ENCODE peak calls at places on chromosome 9, in four cellular contexts. G is K562, D is H1, E is GM12878. I is an unnamed sample.

GRCh38 chr9:128733256-128733655 is 9.3 kb upstream of the ZDHHC12 start:
- DNase-seq in G (peak; percentile 82), D (peak; percentile 94), E (no peak), I (peak; percentile 91)

GRCh38 chr9:74804018-74804385 is 83.7 kb downstream of the TRPM6 start:
- DNase-seq in G (no peak), D (no peak), E (no peak), I (no peak)

GRCh38 chr9:21580636-21581353 is 98.7 kb upstream of the IFNE start:
- DNase-seq in G (no peak), D (no peak), E (no peak), I (no peak)

GRCh38 chr9:20408513-20408912 is 213.8 kb downstream of the MLLT3 start:
- DNase-seq in G (no peak), D (no peak), E (no peak), I (no peak)

GRCh38 chr9:109934499-109935214 is 154.7 kb downstream of the PALM2AKAP2 start:
- DNase-seq in G (no peak), D (no peak), E (no peak), I (no peak)

GRCh38 chr9:38154501-38155421 is 85.7 kb upstream of the SHB start:
- DNase-seq in G (no peak), D (no peak), E (no peak), I (no peak)

GRCh38 chr9:16708638-16709435 is 161.6 kb downstream of the BNC2 start:
- DNase-seq in G (no peak), D (no peak), E (no peak), I (no peak)

GRCh38 chr9:84839538-84839937 is 170.0 kb downstream of the NTRK2 start:
- DNase-seq in G (no peak), D (no peak), E (no peak), I (no peak)

GRCh38 chr9:755454-756381 is 85.8 kb upstream of the DMRT1 start:
- DNase-seq in G (no peak), D (no peak), E (no peak), I (peak; percentile 93)

GRCh38 chr9:96048954-96049831 is 173.7 kb downstream of the ERCC6L2 start:
- DNase-seq in G (no peak), D (no peak), E (no peak), I (no peak)

GRCh38 chr9:35756743-35757526 is 2.9 kb upstream of the MSMP start:
- DNase-seq in G (peak; percentile 61), D (peak; percentile 33), E (no peak), I (peak; percentile 62)

GRCh38 chr9:89226076-89226475 is 47.5 kb upstream of the SHC3 start:
- DNase-seq in G (no peak), D (peak; percentile 17), E (no peak), I (no peak)

GRCh38 chr9:123318192-123318591 is 37.8 kb upstream of the CRB2 start:
- DNase-seq in G (no peak), D (no peak), E (peak; percentile 79), I (no peak)

GRCh38 chr9:97811534-97812246 is 41.3 kb upstream of the FOXE1 start:
- DNase-seq in G (no peak), D (no peak), E (no peak), I (no peak)

GRCh38 chr9:101707708-101708107 is 30.7 kb downstream of the GRIN3A start:
- DNase-seq in G (no peak), D (no peak), E (no peak), I (no peak)

GRCh38 chr9:16828335-16829281 is 41.9 kb downstream of the BNC2 start:
- DNase-seq in G (no peak), D (no peak), E (no peak), I (no peak)

GRCh38 chr9:121736964-121737462 is 85.6 kb downstream of the DAB2IP start:
- DNase-seq in G (peak; percentile 86), D (no peak), E (no peak), I (peak; percentile 78)

GRCh38 chr9:94874316-94874715 is 147.8 kb downstream of the AOPEP start:
- DNase-seq in G (no peak), D (no peak), E (no peak), I (no peak)

GRCh38 chr9:93826905-93827544 is 128.1 kb downstream of the BARX1 start:
- DNase-seq in G (peak; percentile 3), D (no peak), E (no peak), I (no peak)

GRCh38 chr9:119829748-119830147 is 460.5 kb upstream of the BRINP1 start:
- DNase-seq in G (no peak), D (no peak), E (no peak), I (no peak)

GRCh38 chr9:71814805-71815204 is 46.5 kb upstream of the CEMIP2 start:
- DNase-seq in G (no peak), D (no peak), E (no peak), I (no peak)

GRCh38 chr9:114507726-114508125 is 2.5 kb upstream of the WHRN start:
- DNase-seq in G (no peak), D (no peak), E (no peak), I (peak; percentile 24)

GRCh38 chr9:137723396-137724113 is 104.8 kb downstream of the EHMT1 start:
- DNase-seq in G (no peak), D (no peak), E (no peak), I (no peak)

GRCh38 chr9:15349892-15350761 is 43.1 kb upstream of the TTC39B start:
- DNase-seq in G (no peak), D (no peak), E (no peak), I (peak; percentile 88)

GRCh38 chr9:94821098-94821930 is 94.8 kb downstream of the AOPEP start:
- DNase-seq in G (no peak), D (no peak), E (peak; percentile 59), I (no peak)

GRCh38 chr9:75803130-75803529 is 87.3 kb upstream of the PCSK5 start:
- DNase-seq in G (no peak), D (no peak), E (no peak), I (no peak)

GRCh38 chr9:109922617-109923260 is 142.7 kb downstream of the PALM2AKAP2 start:
- DNase-seq in G (no peak), D (no peak), E (no peak), I (no peak)

GRCh38 chr9:19876569-19877316 is 87.9 kb upstream of the SLC24A2 start:
- DNase-seq in G (no peak), D (no peak), E (no peak), I (no peak)

GRCh38 chr9:16147726-16148125 is 594.9 kb downstream of the CCDC171 start:
- DNase-seq in G (no peak), D (no peak), E (no peak), I (no peak)

GRCh38 chr9:79694676-79695400 is 123.1 kb downstream of the TLE4 start:
- DNase-seq in G (no peak), D (peak; percentile 39), E (no peak), I (no peak)

GRCh38 chr9:127122176-127123151 is at the start of gene ANGPTL2:
- DNase-seq in G (peak; percentile 25), D (peak; percentile 73), E (no peak), I (peak; percentile 43)
- TF ChIP-seq CREB1 in G (no peak), D (peak; percentile 70), E (no peak), I (no peak)

GRCh38 chr9:116048072-116048471 is 105.5 kb upstream of the PAPPA start:
- DNase-seq in G (no peak), D (no peak), E (no peak), I (no peak)

GRCh38 chr9:116045083-116045482 is 108.5 kb upstream of the PAPPA start:
- DNase-seq in G (no peak), D (no peak), E (no peak), I (no peak)

GRCh38 chr9:116051528-116051927 is 102.1 kb upstream of the PAPPA start:
- DNase-seq in G (no peak), D (no peak), E (no peak), I (no peak)

DNA sequence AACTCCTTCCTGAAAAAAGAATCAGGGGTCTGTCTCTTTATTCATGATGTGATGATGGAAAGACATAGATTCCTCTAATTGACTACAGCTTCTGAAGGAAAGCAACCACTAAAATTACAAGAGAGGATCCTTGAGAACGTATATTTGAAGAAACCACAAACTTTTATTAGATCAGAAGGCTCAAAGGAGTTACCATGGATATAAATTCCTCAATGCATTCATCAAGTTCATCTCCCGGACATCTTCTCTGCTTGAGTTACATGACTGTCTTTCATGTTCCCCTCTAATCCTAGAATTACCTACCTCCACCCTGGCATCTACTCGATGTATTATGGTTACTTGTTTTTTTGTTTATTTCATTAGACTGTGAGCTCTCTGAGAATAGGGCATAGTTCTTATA is 104.1 kb upstream of the PAPPA start:
- DNase-seq in G (no peak), D (no peak), E (no peak), I (no peak)
- TF ChIP-seq RAD21 in G (no peak), D (no peak), E (no peak), I (no peak)

GRCh38 chr9:126293522-126293889 is 33.1 kb upstream of the MVB12B start:
- DNase-seq in G (peak; percentile 36), D (no peak), E (no peak), I (no peak)

GRCh38 chr9:126295936-126296600 is 30.6 kb upstream of the MVB12B start:
- DNase-seq in G (no peak), D (no peak), E (no peak), I (no peak)

GRCh38 chr9:126294331-126295081 is 32.1 kb upstream of the MVB12B start:
- DNase-seq in G (no peak), D (no peak), E (no peak), I (no peak)

GRCh38 chr9:126295516-126295915 is 31.1 kb upstream of the MVB12B start:
- DNase-seq in G (no peak), D (no peak), E (no peak), I (no peak)

DNA sequence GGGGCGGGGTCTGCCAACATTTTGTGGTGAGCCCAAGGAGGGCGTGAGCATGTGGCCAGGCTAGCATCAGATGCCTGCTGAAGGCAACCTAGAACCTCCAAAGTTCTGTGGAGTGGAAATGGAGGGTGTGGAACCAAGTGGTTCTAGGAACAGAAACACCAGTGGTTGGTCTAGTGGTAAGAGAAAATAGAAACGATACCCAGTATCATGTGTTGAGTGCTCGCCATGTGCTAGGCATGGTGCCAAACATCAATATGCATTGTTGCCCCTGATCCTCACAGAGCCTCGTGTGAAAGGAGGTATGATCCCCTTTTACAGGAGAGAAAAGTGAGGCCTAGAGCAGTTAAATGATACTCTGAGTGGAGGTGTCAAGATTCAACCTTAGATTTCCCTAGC is 31.5 kb upstream of the MVB12B start:
- DNase-seq in G (no peak), D (no peak), E (no peak), I (no peak)
- H3K79me2 ChIP-seq in G (no peaks in the 10 kb centered on the region), D (no peaks in the 10 kb centered on the region), E (no peaks in the 10 kb centered on the region), I (no peaks in the 10 kb centered on the region)

GRCh38 chr9:108049671-108050494 is 560.3 kb upstream of the KLF4 start:
- DNase-seq in G (no peak), D (no peak), E (no peak), I (no peak)

GRCh38 chr9:108048406-108049025 is 558.9 kb upstream of the KLF4 start:
- DNase-seq in G (no peak), D (no peak), E (no peak), I (no peak)

GRCh38 chr9:108047264-108047663 is 557.7 kb upstream of the KLF4 start:
- DNase-seq in G (no peak), D (no peak), E (no peak), I (no peak)

GRCh38 chr9:108050894-108051293 is 561.3 kb upstream of the KLF4 start:
- DNase-seq in G (no peak), D (no peak), E (no peak), I (no peak)

DNA sequence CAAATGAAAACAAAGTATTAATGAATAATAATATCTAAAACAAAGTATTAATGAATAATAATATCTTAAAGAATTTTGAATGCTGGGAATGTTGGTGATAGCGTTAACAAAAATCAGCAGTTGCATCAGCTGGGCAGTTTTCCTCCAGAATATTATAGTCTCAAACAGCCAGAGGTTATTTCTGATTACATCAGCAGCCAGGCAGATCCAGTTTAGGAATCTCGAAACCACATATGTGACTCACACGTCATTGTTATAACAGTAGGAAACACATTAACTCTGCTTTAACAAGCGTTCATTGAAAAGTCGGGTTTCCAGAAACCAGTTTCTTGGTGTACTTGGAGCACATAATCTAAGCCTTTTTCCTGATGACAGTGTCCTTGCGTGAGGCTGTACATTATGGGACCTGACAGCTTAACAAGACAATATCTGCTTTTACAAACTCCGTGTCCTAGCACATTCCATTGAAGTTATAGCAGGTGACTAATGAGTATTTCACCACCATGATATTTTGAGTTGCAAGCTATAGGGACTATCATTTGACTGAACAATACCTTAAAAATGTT is 559.5 kb upstream of the KLF4 start:
- DNase-seq in G (peak; percentile 16), D (no peak), E (no peak), I (no peak)
- TF ChIP-seq CREB1 in G (no peak), D (no peak), E (no peak), I (no peak)